ENCODE peak calls at places on chromosomes 1 and 21, in four cellular contexts. W is brain microvascular endothelial cell, E is mesendoderm, X is aorta. R is an unnamed sample.

GRCh38 chr1:218250492-218250891 is 34.6 kb upstream of the RRP15 start:
- DNase-seq in W (no peak), E (peak; percentile 10), X (no peak), R (no peak)

GRCh38 chr21:41207401-41208388 is 39.7 kb downstream of the BACE2 start:
- DNase-seq in W (peak; percentile 73), E (no peak), X (peak; percentile 84), R (peak; percentile 26)

GRCh38 chr1:67390041-67390887 is 39.9 kb downstream of the SERBP1 start:
- DNase-seq in W (peak; percentile 75), E (no peak), X (no peak), R (no peak)

GRCh38 chr1:53663525-53664300 is 75.3 kb downstream of the GLIS1 start:
- DNase-seq in W (no peak), E (no peak), X (peak; percentile 20), R (no peak)

GRCh38 chr1:221045842-221046831 is 166.9 kb downstream of the HLX start:
- DNase-seq in W (no peak), E (no peak), X (no peak), R (no peak)

GRCh38 chr1:32486463-32487113 is 21.7 kb downstream of the ZBTB8B start:
- DNase-seq in W (no peak), E (no peak), X (no peak), R (no peak)

GRCh38 chr21:32884062-32884461 is 112.5 kb upstream of the PAXBP1 start:
- DNase-seq in W (no peak), E (peak; percentile 65), X (no peak), R (no peak)

GRCh38 chr1:8020032-8020431 is 6.1 kb downstream of the ERRFI1 start:
- DNase-seq in W (no peak), E (peak; percentile 71), X (no peak), R (no peak)

GRCh38 chr1:183027791-183028190 is 4.6 kb downstream of the LAMC1 start:
- DNase-seq in W (no peak), E (peak; percentile 69), X (no peak), R (no peak)

DNA sequence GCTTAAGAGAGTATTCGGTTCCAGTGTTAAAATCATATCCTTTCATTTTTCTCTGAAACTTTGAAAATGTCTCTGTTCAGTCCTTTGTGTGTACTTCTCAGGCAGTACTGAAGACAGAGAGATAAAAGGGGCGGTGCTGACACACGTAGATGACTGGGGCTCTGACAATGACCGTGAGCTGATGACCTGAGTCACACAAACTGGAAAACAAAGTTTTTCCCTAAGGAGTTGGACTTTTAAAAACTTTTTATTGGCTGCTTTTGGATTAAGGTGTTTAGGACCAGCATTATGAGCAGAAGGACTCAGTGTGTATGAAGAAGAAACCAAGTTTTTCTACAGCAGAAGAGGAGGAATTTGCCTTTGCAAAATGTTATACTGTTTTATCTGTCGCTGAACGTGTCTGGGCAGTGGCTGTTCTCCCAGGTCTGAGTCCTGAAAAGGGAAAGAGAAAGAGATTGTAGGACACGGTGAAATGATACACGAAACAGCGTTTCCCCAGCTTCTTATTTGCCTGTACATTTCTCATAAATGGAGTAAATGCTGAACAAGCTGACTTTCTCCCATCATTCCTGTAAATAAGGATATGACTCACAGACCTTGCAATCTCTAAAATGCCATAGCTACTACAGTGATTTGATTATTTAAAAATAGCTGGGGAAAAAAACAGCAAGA is 51.5 kb downstream of the MAP3K7CL start:
- DNase-seq in W (peak; percentile 78), E (peak; percentile 23), X (no peak), R (no peak)
- H3K27ac ChIP-seq in W (peak overlapping the region; percentile 99), E (no peak overlapping the region), X (peak overlapping the region; percentile 90), R (no peak overlapping the region)

DNA sequence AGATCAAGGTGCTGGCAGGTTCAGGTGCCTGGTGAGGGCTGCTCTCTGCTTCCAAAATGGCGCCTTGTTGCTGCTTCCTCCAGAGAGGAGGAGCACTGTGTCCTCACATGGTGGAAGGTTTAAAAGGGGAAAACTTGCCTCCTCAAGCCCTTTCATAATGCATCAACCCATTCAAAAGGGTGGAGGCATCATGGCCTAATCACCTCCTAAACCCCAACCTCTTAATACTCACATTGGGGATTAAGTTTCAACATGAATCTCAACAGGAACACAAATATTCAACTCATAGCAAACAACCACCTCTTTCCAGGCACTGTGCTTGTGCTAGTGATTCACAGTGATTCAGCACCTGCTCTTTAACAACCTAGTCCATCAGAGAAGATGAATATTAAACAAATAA is 4.2 kb downstream of the S100A12 start:
- DNase-seq in W (no peak), E (no peak), X (no peak), R (no peak)
- H3K27ac ChIP-seq in W (no peak overlapping the region), E (no peak overlapping the region), X (no peak overlapping the region), R (no peak overlapping the region)

GRCh38 chr1:78649628-78650027 is at the start of gene IFI44:
- DNase-seq in W (peak; percentile 88), E (no peak), X (peak; percentile 87), R (peak; percentile 43)

GRCh38 chr1:78650114-78650513 is 483 bp downstream of the IFI44 start:
- DNase-seq in W (no peak), E (no peak), X (no peak), R (no peak)

GRCh38 chr1:78652019-78652560 is 2.5 kb downstream of the IFI44 start:
- DNase-seq in W (no peak), E (no peak), X (peak; percentile 37), R (no peak)

GRCh38 chr1:78647238-78647637 is 2.4 kb upstream of the IFI44 start:
- DNase-seq in W (no peak), E (no peak), X (no peak), R (no peak)

DNA sequence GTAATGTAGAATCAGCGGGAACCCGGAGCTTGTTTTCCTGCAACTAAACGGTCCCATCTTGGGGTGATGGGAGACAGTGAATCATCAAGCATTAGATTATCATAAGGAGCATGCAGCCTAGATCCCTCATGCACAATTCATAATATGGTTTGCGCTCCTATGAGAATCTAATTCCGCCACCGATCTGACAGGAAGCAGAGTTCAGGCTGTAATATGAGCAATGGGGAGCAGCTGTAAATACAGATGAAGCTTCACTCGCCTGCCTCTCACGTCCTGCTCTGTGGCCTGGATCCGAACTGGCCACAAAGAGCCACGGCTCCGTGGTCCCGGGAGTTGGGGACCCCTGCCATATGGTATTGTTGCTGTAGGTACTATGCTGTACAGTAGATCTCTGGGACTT is 1.6 kb downstream of the IFI44 start:
- DNase-seq in W (peak; percentile 76), E (no peak), X (no peak), R (no peak)
- H3K27ac ChIP-seq in W (peak overlapping the region; percentile 42), E (no peak overlapping the region), X (no peak overlapping the region), R (peak overlapping the region; percentile 2)

GRCh38 chr21:31145271-31145801 is 107.1 kb upstream of the KRTAP19-8 start:
- DNase-seq in W (no peak), E (no peak), X (no peak), R (no peak)
- H3K27ac ChIP-seq in W (no peak overlapping the region), E (no peak overlapping the region), X (no peak overlapping the region), R (no peak overlapping the region)

GRCh38 chr1:228141082-228141870 is 1.2 kb downstream of the GUK1 start:
- DNase-seq in W (no peak), E (no peak), X (peak; percentile 67), R (no peak)
- H3K27ac ChIP-seq in W (peak overlapping the region; percentile 89), E (no peak overlapping the region), X (no peak overlapping the region), R (peak overlapping the region; percentile 90)

GRCh38 chr1:96992871-96993270 is 271.3 kb downstream of the PTBP2 start:
- DNase-seq in W (peak; percentile 27), E (no peak), X (no peak), R (no peak)

GRCh38 chr1:96998466-96998865 is 276.9 kb downstream of the PTBP2 start:
- DNase-seq in W (no peak), E (no peak), X (no peak), R (no peak)

GRCh38 chr1:96997717-96998116 is 276.1 kb downstream of the PTBP2 start:
- DNase-seq in W (no peak), E (no peak), X (no peak), R (no peak)

GRCh38 chr1:96999191-96999590 is 277.6 kb downstream of the PTBP2 start:
- DNase-seq in W (no peak), E (no peak), X (no peak), R (no peak)

DNA sequence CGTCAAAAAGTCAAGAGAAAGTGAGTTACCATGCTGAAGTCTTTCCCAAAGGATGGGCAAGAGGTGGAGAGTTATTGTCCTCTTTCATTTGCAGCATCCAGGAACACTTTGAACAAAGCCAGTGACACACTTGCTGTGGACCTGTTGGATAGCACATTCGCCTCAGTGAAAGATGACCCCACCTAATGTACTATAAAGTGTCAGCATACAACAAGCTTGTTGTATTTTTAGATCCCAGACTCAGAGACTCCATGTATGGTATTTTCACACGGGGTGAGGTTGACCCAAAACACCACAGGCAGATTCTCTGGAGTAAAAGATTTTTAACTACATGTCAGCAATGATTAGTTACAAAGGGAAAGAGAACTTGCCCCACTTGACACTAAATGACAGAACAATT is 273.8 kb downstream of the PTBP2 start:
- DNase-seq in W (no peak), E (no peak), X (no peak), R (no peak)
- H3K27ac ChIP-seq in W (no peak overlapping the region), E (no peak overlapping the region), X (no peak overlapping the region), R (no peak overlapping the region)

DNA sequence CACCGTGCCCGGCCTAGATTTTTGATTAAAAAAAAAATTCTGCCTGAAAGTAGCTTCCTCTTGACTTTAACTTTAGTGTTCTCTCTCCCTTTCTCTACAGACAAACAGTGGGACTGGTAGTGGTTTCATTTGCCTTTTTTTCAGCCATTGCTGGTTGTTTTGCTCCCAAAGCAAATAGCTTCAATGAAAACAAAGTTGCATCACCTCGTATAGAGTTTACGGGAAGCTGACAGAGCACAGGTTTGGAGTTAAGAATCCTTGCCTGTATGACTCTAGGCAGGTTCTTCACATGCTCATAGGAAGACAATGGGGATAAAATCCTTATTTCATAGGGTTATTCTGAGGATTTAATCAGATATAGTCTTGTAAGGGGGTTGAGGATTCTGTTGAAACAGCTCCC is 21.6 kb downstream of the AADACL4 start:
- DNase-seq in W (no peak), E (no peak), X (no peak), R (no peak)
- H3K27ac ChIP-seq in W (no peak overlapping the region), E (no peak overlapping the region), X (no peak overlapping the region), R (no peak overlapping the region)

R was measured in substantia nigra.